ENCODE peak calls at places on chromosomes 6 and 20, in six cellular contexts. R is NAMALWA; J is fibroblast of lung; W is psoas muscle; B is stimulated activated CD4-positive, alpha-beta T cell treated with anti-CD3 and anti-CD28 coated beads, Interleukin-4, amount 100 ng/mL, for 48 hours; F is stimulated activated naive CD8-positive, alpha-beta T cell treated with anti-CD3 and anti-CD28 coated beads, Interleukin-15, Interleukin-2, amounts not matched to agents 100 U/mL and 50 U/mL, for 24 hours. P is an unnamed sample.

GRCh38 chr6:143449731-143450452 is 603 bp downstream of the ADAT2 start:
- DNase-seq in R (peak; percentile 79), J (peak; percentile 59), W (peak; percentile 44), B (no peak), F (peak; percentile 37), P (no peak)

GRCh38 chr20:35048739-35049138 is 43.9 kb downstream of the TRPC4AP start:
- DNase-seq in R (no peak), J (no peak), W (no peak), B (no peak), F (no peak), P (no peak)

GRCh38 chr6:73580247-73581149 is 59.7 kb upstream of the EEF1A1 start:
- DNase-seq in R (no peak), J (peak; percentile 99), W (peak; percentile 86), B (peak; percentile 74), F (peak; percentile 81), P (peak; percentile 88)

GRCh38 chr6:47700596-47700995 is 2.2 kb downstream of the ADGRF4 start:
- DNase-seq in R (no peak), J (no peak), W (no peak), B (no peak), F (no peak), P (no peak)

GRCh38 chr20:57104711-57105110 is 161.7 kb downstream of the BMP7 start:
- DNase-seq in R (no peak), J (no peak), W (no peak), B (no peak), F (no peak), P (no peak)

GRCh38 chr6:151265282-151265681 is 25.5 kb downstream of the AKAP12 start:
- DNase-seq in R (no peak), J (no peak), W (no peak), B (no peak), F (no peak), P (no peak)

GRCh38 chr20:8943638-8944037 is 125.2 kb upstream of the PLCB4 start:
- DNase-seq in R (no peak), J (no peak), W (no peak), B (no peak), F (no peak), P (no peak)

GRCh38 chr6:33858804-33859203 is 55.0 kb upstream of the MLN start:
- DNase-seq in R (no peak), J (no peak), W (no peak), B (no peak), F (no peak), P (no peak)

GRCh38 chr20:43914697-43915208 is at the start of gene TOX2:
- DNase-seq in R (peak; percentile 19), J (peak; percentile 49), W (no peak), B (no peak), F (peak; percentile 51), P (no peak)

GRCh38 chr20:50541606-50542041 is 31.4 kb downstream of the PTPN1 start:
- DNase-seq in R (peak; percentile 77), J (no peak), W (no peak), B (no peak), F (no peak), P (no peak)

GRCh38 chr20:38658879-38659612 is 57.4 kb downstream of the ARHGAP40 start:
- DNase-seq in R (peak; percentile 45), J (no peak), W (no peak), B (no peak), F (peak; percentile 28), P (no peak)

GRCh38 chr6:149140137-149140909 is 177.2 kb upstream of the TAB2 start:
- DNase-seq in R (no peak), J (no peak), W (no peak), B (peak; percentile 63), F (peak; percentile 71), P (no peak)

GRCh38 chr6:116922853-116923548 is 46.0 kb downstream of the RFX6 start:
- DNase-seq in R (no peak), J (no peak), W (no peak), B (no peak), F (no peak), P (no peak)

GRCh38 chr6:6694368-6694780 is 105.9 kb downstream of the LY86 start:
- DNase-seq in R (no peak), J (no peak), W (no peak), B (no peak), F (no peak), P (no peak)